ENCODE peak calls at places on chromosomes 16 and 17, in ten cellular contexts. One of them, this sample, is unnamed.

GRCh38 chr16:72199938-72200337 is 28.0 kb upstream of the PMFBP1 start:
- DNase-seq in T-helper 9 cell: no peak
- DNase-seq in stimulated activated CD4-positive, alpha-beta T cell treated with anti-CD3 and anti-CD28 coated beads, Interleukin-4, amount 100 ng/mL, for 4 hours: no peak
- DNase-seq in GDM1: no peak
- DNase-seq in HCT116: no peak
- DNase-seq in mesendoderm: no peak
- DNase-seq in NCI-H2081: no peak
- DNase-seq in activated CD8-positive, alpha-beta memory T cell treated with anti-CD3 and anti-CD28 coated beads for 48 hours: no peak
- DNase-seq in heart left ventricle: no peak
- DNase-seq in right atrium auricular region: no peak
- DNase-seq in this sample: no peak

GRCh38 chr17:40545660-40546059 is 19.6 kb downstream of the CCR7 start:
- DNase-seq in T-helper 9 cell: no peak
- DNase-seq in stimulated activated CD4-positive, alpha-beta T cell treated with anti-CD3 and anti-CD28 coated beads, Interleukin-4, amount 100 ng/mL, for 4 hours: no peak
- DNase-seq in GDM1: no peak
- DNase-seq in HCT116: no peak
- DNase-seq in mesendoderm: no peak
- DNase-seq in NCI-H2081: no peak
- DNase-seq in activated CD8-positive, alpha-beta memory T cell treated with anti-CD3 and anti-CD28 coated beads for 48 hours: no peak
- DNase-seq in heart left ventricle: no peak
- DNase-seq in right atrium auricular region: no peak
- DNase-seq in this sample: no peak

GRCh38 chr17:39667262-39668140 is 752 bp upstream of the PNMT start:
- DNase-seq in T-helper 9 cell: no peak
- DNase-seq in stimulated activated CD4-positive, alpha-beta T cell treated with anti-CD3 and anti-CD28 coated beads, Interleukin-4, amount 100 ng/mL, for 4 hours: no peak
- DNase-seq in GDM1: no peak
- DNase-seq in HCT116: no peak
- DNase-seq in mesendoderm: no peak
- DNase-seq in NCI-H2081: no peak
- DNase-seq in activated CD8-positive, alpha-beta memory T cell treated with anti-CD3 and anti-CD28 coated beads for 48 hours: no peak
- DNase-seq in heart left ventricle: peak
- DNase-seq in right atrium auricular region: no peak
- DNase-seq in this sample: no peak

GRCh38 chr16:78996806-78997205 is 603.7 kb downstream of the MAF start:
- DNase-seq in T-helper 9 cell: no peak
- DNase-seq in stimulated activated CD4-positive, alpha-beta T cell treated with anti-CD3 and anti-CD28 coated beads, Interleukin-4, amount 100 ng/mL, for 4 hours: no peak
- DNase-seq in GDM1: no peak
- DNase-seq in HCT116: no peak
- DNase-seq in mesendoderm: no peak
- DNase-seq in NCI-H2081: no peak
- DNase-seq in activated CD8-positive, alpha-beta memory T cell treated with anti-CD3 and anti-CD28 coated beads for 48 hours: no peak
- DNase-seq in heart left ventricle: no peak
- DNase-seq in right atrium auricular region: no peak
- DNase-seq in this sample: peak

GRCh38 chr17:47776330-47777197 is 43.5 kb downstream of the TBX21 start:
- DNase-seq in T-helper 9 cell: no peak
- DNase-seq in stimulated activated CD4-positive, alpha-beta T cell treated with anti-CD3 and anti-CD28 coated beads, Interleukin-4, amount 100 ng/mL, for 4 hours: peak
- DNase-seq in GDM1: peak
- DNase-seq in HCT116: peak
- DNase-seq in mesendoderm: peak
- DNase-seq in NCI-H2081: peak
- DNase-seq in activated CD8-positive, alpha-beta memory T cell treated with anti-CD3 and anti-CD28 coated beads for 48 hours: no peak
- DNase-seq in heart left ventricle: no peak
- DNase-seq in right atrium auricular region: no peak
- DNase-seq in this sample: peak

GRCh38 chr16:47492428-47493357 is 31.6 kb downstream of the PHKB start:
- DNase-seq in T-helper 9 cell: no peak
- DNase-seq in stimulated activated CD4-positive, alpha-beta T cell treated with anti-CD3 and anti-CD28 coated beads, Interleukin-4, amount 100 ng/mL, for 4 hours: no peak
- DNase-seq in GDM1: peak
- DNase-seq in HCT116: no peak
- DNase-seq in mesendoderm: no peak
- DNase-seq in NCI-H2081: no peak
- DNase-seq in activated CD8-positive, alpha-beta memory T cell treated with anti-CD3 and anti-CD28 coated beads for 48 hours: no peak
- DNase-seq in heart left ventricle: peak
- DNase-seq in right atrium auricular region: peak
- DNase-seq in this sample: no peak

GRCh38 chr17:82439829-82440365 is 10.7 kb downstream of the CYBC1 start:
- DNase-seq in T-helper 9 cell: no peak
- DNase-seq in stimulated activated CD4-positive, alpha-beta T cell treated with anti-CD3 and anti-CD28 coated beads, Interleukin-4, amount 100 ng/mL, for 4 hours: no peak
- DNase-seq in GDM1: no peak
- DNase-seq in HCT116: no peak
- DNase-seq in mesendoderm: no peak
- DNase-seq in NCI-H2081: no peak
- DNase-seq in activated CD8-positive, alpha-beta memory T cell treated with anti-CD3 and anti-CD28 coated beads for 48 hours: no peak
- DNase-seq in heart left ventricle: no peak
- DNase-seq in right atrium auricular region: no peak
- DNase-seq in this sample: no peak

GRCh38 chr17:73174126-73174525 is 9.3 kb downstream of the SSTR2 start:
- DNase-seq in T-helper 9 cell: no peak
- DNase-seq in stimulated activated CD4-positive, alpha-beta T cell treated with anti-CD3 and anti-CD28 coated beads, Interleukin-4, amount 100 ng/mL, for 4 hours: no peak
- DNase-seq in GDM1: no peak
- DNase-seq in HCT116: no peak
- DNase-seq in mesendoderm: no peak
- DNase-seq in NCI-H2081: no peak
- DNase-seq in activated CD8-positive, alpha-beta memory T cell treated with anti-CD3 and anti-CD28 coated beads for 48 hours: no peak
- DNase-seq in heart left ventricle: no peak
- DNase-seq in right atrium auricular region: no peak
- DNase-seq in this sample: no peak

GRCh38 chr16:66954097-66954659 is 6.9 kb upstream of the CES3 start:
- DNase-seq in T-helper 9 cell: peak
- DNase-seq in stimulated activated CD4-positive, alpha-beta T cell treated with anti-CD3 and anti-CD28 coated beads, Interleukin-4, amount 100 ng/mL, for 4 hours: peak
- DNase-seq in GDM1: peak
- DNase-seq in HCT116: peak
- DNase-seq in mesendoderm: peak
- DNase-seq in NCI-H2081: peak
- DNase-seq in activated CD8-positive, alpha-beta memory T cell treated with anti-CD3 and anti-CD28 coated beads for 48 hours: no peak
- DNase-seq in heart left ventricle: no peak
- DNase-seq in right atrium auricular region: peak
- DNase-seq in this sample: peak

GRCh38 chr16:2204727-2205103 is 539 bp upstream of the MLST8 start:
- DNase-seq in T-helper 9 cell: no peak
- DNase-seq in stimulated activated CD4-positive, alpha-beta T cell treated with anti-CD3 and anti-CD28 coated beads, Interleukin-4, amount 100 ng/mL, for 4 hours: no peak
- DNase-seq in GDM1: no peak
- DNase-seq in HCT116: no peak
- DNase-seq in mesendoderm: no peak
- DNase-seq in NCI-H2081: no peak
- DNase-seq in activated CD8-positive, alpha-beta memory T cell treated with anti-CD3 and anti-CD28 coated beads for 48 hours: no peak
- DNase-seq in heart left ventricle: no peak
- DNase-seq in right atrium auricular region: no peak
- DNase-seq in this sample: no peak

GRCh38 chr17:76549539-76549938 is 9.7 kb downstream of the PRCD start:
- DNase-seq in T-helper 9 cell: no peak
- DNase-seq in stimulated activated CD4-positive, alpha-beta T cell treated with anti-CD3 and anti-CD28 coated beads, Interleukin-4, amount 100 ng/mL, for 4 hours: no peak
- DNase-seq in GDM1: no peak
- DNase-seq in HCT116: no peak
- DNase-seq in mesendoderm: no peak
- DNase-seq in NCI-H2081: no peak
- DNase-seq in activated CD8-positive, alpha-beta memory T cell treated with anti-CD3 and anti-CD28 coated beads for 48 hours: no peak
- DNase-seq in heart left ventricle: no peak
- DNase-seq in right atrium auricular region: no peak
- DNase-seq in this sample: no peak

GRCh38 chr16:12558641-12559040 is 245.0 kb downstream of the CPPED1 start:
- DNase-seq in T-helper 9 cell: no peak
- DNase-seq in stimulated activated CD4-positive, alpha-beta T cell treated with anti-CD3 and anti-CD28 coated beads, Interleukin-4, amount 100 ng/mL, for 4 hours: no peak
- DNase-seq in GDM1: no peak
- DNase-seq in HCT116: no peak
- DNase-seq in mesendoderm: peak
- DNase-seq in NCI-H2081: no peak
- DNase-seq in activated CD8-positive, alpha-beta memory T cell treated with anti-CD3 and anti-CD28 coated beads for 48 hours: no peak
- DNase-seq in heart left ventricle: peak
- DNase-seq in right atrium auricular region: no peak
- DNase-seq in this sample: peak